ENCODE peak calls at places on chromosomes 11 and 22, in ten cellular contexts. K, D, S, I, Y, G, E, W, N and L are unnamed samples.

GRCh38 chr22:47456031-47456430 is 693.6 kb downstream of the TBC1D22A start:
- DNase-seq in K (no peak), D (no peak), S (no peak), I (no peak), Y (no peak), G (no peak), E (no peak), W (no peak), N (no peak), L (no peak)

GRCh38 chr22:29784451-29785361 is 17.5 kb downstream of the UQCR10 start:
- DNase-seq in K (no peak), D (no peak), S (peak), I (no peak), Y (no peak), G (no peak), E (no peak), W (no peak), N (no peak), L (peak)

GRCh38 chr22:32951807-32952153 is 106.4 kb downstream of the SYN3 start:
- DNase-seq in K (no peak), D (no peak), S (peak), I (no peak), Y (no peak), G (no peak), E (no peak), W (peak), N (no peak), L (peak)

GRCh38 chr11:104148074-104148473 is 15.9 kb downstream of the PDGFD start:
- DNase-seq in K (no peak), D (no peak), S (no peak), I (no peak), Y (no peak), G (no peak), E (peak), W (no peak), N (no peak), L (no peak)

GRCh38 chr22:23690713-23691112 is at the start of gene RGL4:
- DNase-seq in K (no peak), D (no peak), S (no peak), I (no peak), Y (no peak), G (no peak), E (no peak), W (no peak), N (no peak), L (no peak)

GRCh38 chr22:30861131-30861530 is 107.4 kb downstream of the MORC2 start:
- DNase-seq in K (no peak), D (peak), S (no peak), I (no peak), Y (no peak), G (no peak), E (no peak), W (no peak), N (no peak), L (no peak)

GRCh38 chr22:50544078-50544745 is 1.5 kb upstream of the KLHDC7B start:
- DNase-seq in K (peak), D (peak), S (peak), I (peak), Y (no peak), G (peak), E (no peak), W (peak), N (no peak), L (peak)

GRCh38 chr11:69654001-69654659 is 13.2 kb downstream of the CCND1 start:
- DNase-seq in K (no peak), D (no peak), S (peak), I (no peak), Y (no peak), G (no peak), E (no peak), W (no peak), N (peak), L (no peak)

GRCh38 chr22:46929689-46930225 is 167.3 kb downstream of the TBC1D22A start:
- DNase-seq in K (no peak), D (no peak), S (no peak), I (no peak), Y (no peak), G (no peak), E (no peak), W (no peak), N (no peak), L (no peak)

GRCh38 chr11:82557274-82557673 is 176.4 kb downstream of the FAM181B start:
- DNase-seq in K (no peak), D (no peak), S (peak), I (no peak), Y (no peak), G (no peak), E (no peak), W (peak), N (no peak), L (no peak)

GRCh38 chr11:93526691-93527583 is 16.3 kb downstream of the SMCO4 start:
- DNase-seq in K (no peak), D (no peak), S (no peak), I (no peak), Y (no peak), G (no peak), E (no peak), W (no peak), N (no peak), L (no peak)

GRCh38 chr22:26479792-26480610 is 3.6 kb downstream of the HPS4 start:
- DNase-seq in K (no peak), D (no peak), S (no peak), I (no peak), Y (no peak), G (no peak), E (no peak), W (no peak), N (no peak), L (no peak)

GRCh38 chr11:35343033-35343598 is 76.2 kb downstream of the SLC1A2 start:
- DNase-seq in K (no peak), D (no peak), S (no peak), I (no peak), Y (no peak), G (peak), E (no peak), W (peak), N (no peak), L (no peak)

GRCh38 chr11:104700609-104701008 is 197.7 kb downstream of the CASP12 start:
- DNase-seq in K (no peak), D (no peak), S (no peak), I (no peak), Y (no peak), G (no peak), E (no peak), W (peak), N (no peak), L (no peak)

GRCh38 chr11:2587132-2587930 is 112.5 kb downstream of the KCNQ1OT1 start:
- DNase-seq in K (peak), D (peak), S (no peak), I (peak), Y (no peak), G (no peak), E (no peak), W (no peak), N (no peak), L (no peak)

GRCh38 chr11:119776031-119776636 is 47.1 kb upstream of the NECTIN1 start:
- DNase-seq in K (no peak), D (no peak), S (no peak), I (no peak), Y (no peak), G (no peak), E (no peak), W (no peak), N (no peak), L (no peak)

GRCh38 chr11:111452146-111452545 is 60.0 kb downstream of the BTG4 start:
- DNase-seq in K (no peak), D (no peak), S (no peak), I (no peak), Y (no peak), G (no peak), E (no peak), W (no peak), N (no peak), L (no peak)

GRCh38 chr11:64905516-64906313 is 11.3 kb downstream of the ATG2A start:
- DNase-seq in K (no peak), D (no peak), S (no peak), I (peak), Y (no peak), G (no peak), E (no peak), W (no peak), N (no peak), L (no peak)

GRCh38 chr11:119337581-119338317 is 2.9 kb downstream of the C1QTNF5 start:
- DNase-seq in K (no peak), D (no peak), S (no peak), I (no peak), Y (no peak), G (no peak), E (no peak), W (no peak), N (no peak), L (no peak)

GRCh38 chr11:89433278-89433677 is 57.9 kb downstream of the NOX4 start:
- DNase-seq in K (no peak), D (no peak), S (no peak), I (no peak), Y (no peak), G (no peak), E (no peak), W (no peak), N (no peak), L (no peak)

GRCh38 chr22:43154887-43155536 is 3.7 kb downstream of the TSPO start:
- DNase-seq in K (peak), D (no peak), S (peak), I (peak), Y (no peak), G (no peak), E (no peak), W (no peak), N (no peak), L (no peak)

GRCh38 chr22:46052801-46053562 is 76.0 kb upstream of the WNT7B start:
- DNase-seq in K (peak), D (no peak), S (peak), I (peak), Y (no peak), G (no peak), E (no peak), W (peak), N (peak), L (no peak)

GRCh38 chr22:20221421-20222340 is 46.4 kb downstream of the RTN4R start:
- DNase-seq in K (no peak), D (no peak), S (peak), I (no peak), Y (no peak), G (no peak), E (no peak), W (no peak), N (no peak), L (peak)